ENCODE peak calls at places on chromosomes 2 and 18, in ten cellular contexts. C, K, D, E, Z, W, V, F, R and B are unnamed samples.

GRCh38 chr2:241887806-241888522 is 18.4 kb downstream of the RTP5 start:
- DNase-seq in C (no peak), K (no peak), D (no peak), E (no peak), Z (no peak), W (no peak), V (no peak), F (no peak), R (no peak), B (no peak)

GRCh38 chr2:227862227-227862740 is 9.1 kb upstream of the DAW1 start:
- DNase-seq in C (peak; percentile 76), K (peak; percentile 61), D (peak; percentile 70), E (peak; percentile 72), Z (peak; percentile 68), W (peak; percentile 29), V (no peak), F (peak; percentile 86), R (no peak), B (no peak)

GRCh38 chr2:219836647-219837177 is 209.3 kb downstream of the SLC4A3 start:
- DNase-seq in C (peak; percentile 49), K (peak; percentile 44), D (no peak), E (no peak), Z (no peak), W (peak; percentile 20), V (peak; percentile 4), F (peak; percentile 39), R (no peak), B (no peak)

GRCh38 chr2:182767578-182767977 is 51.5 kb downstream of the DNAJC10 start:
- DNase-seq in C (peak; percentile 34), K (no peak), D (peak; percentile 81), E (peak; percentile 72), Z (peak; percentile 4), W (no peak), V (no peak), F (peak; percentile 37), R (no peak), B (no peak)

GRCh38 chr2:134261398-134262131 is 7.7 kb downstream of the MGAT5 start:
- DNase-seq in C (no peak), K (no peak), D (peak; percentile 72), E (peak; percentile 52), Z (no peak), W (no peak), V (no peak), F (peak; percentile 64), R (no peak), B (no peak)

GRCh38 chr2:191152841-191153240 is 2.0 kb upstream of the STAT4 start:
- DNase-seq in C (peak; percentile 76), K (no peak), D (no peak), E (no peak), Z (no peak), W (peak; percentile 53), V (no peak), F (peak; percentile 47), R (no peak), B (no peak)

GRCh38 chr2:238039985-238040384 is 20.8 kb upstream of the SCLY start:
- DNase-seq in C (no peak), K (no peak), D (no peak), E (no peak), Z (no peak), W (no peak), V (no peak), F (no peak), R (no peak), B (no peak)

GRCh38 chr2:71787108-71787415 is 333.7 kb downstream of the DYSF start:
- DNase-seq in C (no peak), K (no peak), D (no peak), E (no peak), Z (no peak), W (no peak), V (no peak), F (no peak), R (no peak), B (no peak)

GRCh38 chr2:167212054-167212648 is 323.9 kb downstream of the XIRP2 start:
- DNase-seq in C (peak; percentile 66), K (peak; percentile 78), D (peak; percentile 55), E (peak; percentile 84), Z (peak; percentile 23), W (peak; percentile 32), V (no peak), F (peak; percentile 72), R (no peak), B (no peak)

GRCh38 chr2:112962308-112963175 is 15.3 kb upstream of the IL36G start:
- DNase-seq in C (peak; percentile 83), K (no peak), D (no peak), E (no peak), Z (no peak), W (no peak), V (no peak), F (no peak), R (no peak), B (no peak)

GRCh38 chr2:112972423-112973086 is 5.3 kb upstream of the IL36G start:
- DNase-seq in C (peak; percentile 95), K (no peak), D (no peak), E (no peak), Z (no peak), W (no peak), V (no peak), F (no peak), R (no peak), B (no peak)

GRCh38 chr2:112967023-112967422 is 10.8 kb upstream of the IL36G start:
- DNase-seq in C (no peak), K (no peak), D (no peak), E (no peak), Z (no peak), W (no peak), V (no peak), F (no peak), R (no peak), B (no peak)
- TF ChIP-seq CTCF in C (no peak), K (no peak), D (no peak), E (no peak), Z (no peak), W (no peak), V (no peak), F (no peak), R (no peak), B (no peak)

GRCh38 chr2:1889099-1889650 is 144.9 kb upstream of the PXDN start:
- DNase-seq in C (no peak), K (no peak), D (no peak), E (no peak), Z (no peak), W (no peak), V (no peak), F (no peak), R (no peak), B (no peak)

GRCh38 chr2:1886405-1886992 is 142.2 kb upstream of the PXDN start:
- DNase-seq in C (peak; percentile 56), K (peak; percentile 63), D (peak; percentile 21), E (peak; percentile 91), Z (peak; percentile 67), W (no peak), V (no peak), F (peak; percentile 71), R (peak; percentile 91), B (peak; percentile 78)

GRCh38 chr2:1884933-1885580 is 140.7 kb upstream of the PXDN start:
- DNase-seq in C (peak; percentile 6), K (peak; percentile 64), D (peak; percentile 3), E (no peak), Z (no peak), W (no peak), V (no peak), F (peak; percentile 48), R (no peak), B (no peak)

GRCh38 chr2:1887106-1887505 is 142.8 kb upstream of the PXDN start:
- DNase-seq in C (no peak), K (no peak), D (no peak), E (no peak), Z (no peak), W (no peak), V (no peak), F (no peak), R (no peak), B (no peak)

DNA sequence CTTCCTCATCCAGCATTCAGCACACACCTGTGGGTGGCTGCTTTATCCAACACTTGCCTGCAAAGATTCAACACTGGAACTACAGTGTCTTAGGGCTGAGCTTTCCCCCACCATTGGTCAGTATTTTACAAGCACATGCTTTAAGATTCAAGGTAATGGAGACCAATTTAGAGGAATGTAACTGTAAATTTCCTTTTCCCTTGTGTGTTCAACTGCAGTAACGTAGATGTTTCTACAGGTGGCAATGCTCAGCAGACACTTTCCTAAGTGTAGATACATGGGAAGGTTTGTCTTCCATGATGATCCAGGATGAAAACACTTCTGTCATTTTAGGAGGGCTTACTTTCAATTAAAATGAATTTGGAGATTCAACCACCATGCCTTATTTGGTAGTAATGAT is 143.6 kb upstream of the PXDN start:
- DNase-seq in C (no peak), K (no peak), D (no peak), E (peak; percentile 73), Z (no peak), W (no peak), V (no peak), F (peak; percentile 12), R (no peak), B (no peak)
- TF ChIP-seq CTCF in C (peak; percentile 15), K (no peak), D (no peak), E (peak; percentile 55), Z (no peak), W (no peak), V (peak; percentile 35), F (peak; percentile 41), R (peak; percentile 38), B (no peak)

GRCh38 chr18:26350961-26351360 is 124.7 kb downstream of the TAF4B start:
- DNase-seq in C (no peak), K (no peak), D (no peak), E (no peak), Z (no peak), W (no peak), V (no peak), F (no peak), R (no peak), B (no peak)
- TF ChIP-seq CTCF in C (no peak), K (no peak), D (no peak), E (no peak), Z (no peak), W (no peak), V (no peak), F (no peak), R (no peak), B (no peak)

GRCh38 chr2:7866825-7867224 is 815.0 kb upstream of the ID2 start:
- DNase-seq in C (no peak), K (no peak), D (no peak), E (no peak), Z (no peak), W (no peak), V (no peak), F (no peak), R (no peak), B (no peak)

GRCh38 chr2:7868836-7869235 is 813.0 kb upstream of the ID2 start:
- DNase-seq in C (no peak), K (no peak), D (no peak), E (no peak), Z (no peak), W (no peak), V (no peak), F (no peak), R (no peak), B (no peak)

GRCh38 chr2:7867858-7868257 is 814.0 kb upstream of the ID2 start:
- DNase-seq in C (no peak), K (no peak), D (no peak), E (no peak), Z (no peak), W (no peak), V (no peak), F (no peak), R (no peak), B (no peak)

GRCh38 chr2:7861910-7862702 is 819.8 kb upstream of the ID2 start:
- DNase-seq in C (no peak), K (no peak), D (no peak), E (no peak), Z (no peak), W (no peak), V (no peak), F (no peak), R (no peak), B (no peak)

GRCh38 chr2:7866104-7866503 is 815.8 kb upstream of the ID2 start:
- DNase-seq in C (no peak), K (no peak), D (no peak), E (no peak), Z (no peak), W (no peak), V (no peak), F (no peak), R (no peak), B (no peak)
- TF ChIP-seq CTCF in C (no peak), K (no peak), D (no peak), E (no peak), Z (no peak), W (no peak), V (no peak), F (no peak), R (no peak), B (no peak)